ENCODE peak calls at places on chromosomes 13 and 19, in ten cellular contexts. One of them, this sample, is unnamed.

GRCh38 chr13:99800951-99801350 is 170.6 kb downstream of the ZIC5 start:
- DNase-seq in Peyer's patch: no peak
- DNase-seq in CD8-positive, alpha-beta T cell: no peak
- DNase-seq in fibroblast of lung: no peak
- DNase-seq in adrenal gland: no peak
- DNase-seq in AG10803: no peak
- DNase-seq in naive thymus-derived CD4-positive, alpha-beta T cell: no peak
- DNase-seq in pancreas: no peak
- DNase-seq in fibroblast of pulmonary artery: no peak
- DNase-seq in psoas muscle: no peak
- DNase-seq in this sample: no peak

GRCh38 chr13:34765446-34766180 is 176.5 kb upstream of the NBEA start:
- DNase-seq in CD8-positive, alpha-beta T cell: no peak
- DNase-seq in adrenal gland: no peak
- DNase-seq in pancreas: no peak
- DNase-seq in fibroblast of pulmonary artery: no peak
- DNase-seq in psoas muscle: no peak
- DNase-seq in AG10803: no peak
- DNase-seq in Peyer's patch: no peak
- DNase-seq in naive thymus-derived CD4-positive, alpha-beta T cell: no peak
- DNase-seq in fibroblast of lung: no peak
- DNase-seq in this sample: no peak

GRCh38 chr19:30936276-30936675 is 413.0 kb downstream of the TSHZ3 start:
- DNase-seq in fibroblast of pulmonary artery: no peak
- DNase-seq in pancreas: no peak
- DNase-seq in adrenal gland: no peak
- DNase-seq in psoas muscle: no peak
- DNase-seq in fibroblast of lung: no peak
- DNase-seq in CD8-positive, alpha-beta T cell: no peak
- DNase-seq in naive thymus-derived CD4-positive, alpha-beta T cell: no peak
- DNase-seq in AG10803: no peak
- DNase-seq in Peyer's patch: no peak
- DNase-seq in this sample: no peak

GRCh38 chr13:37701972-37702371 is 103.4 kb upstream of the POSTN start:
- DNase-seq in psoas muscle: no peak
- DNase-seq in fibroblast of lung: peak
- DNase-seq in pancreas: no peak
- DNase-seq in Peyer's patch: no peak
- DNase-seq in fibroblast of pulmonary artery: peak
- DNase-seq in adrenal gland: peak
- DNase-seq in naive thymus-derived CD4-positive, alpha-beta T cell: no peak
- DNase-seq in AG10803: peak
- DNase-seq in CD8-positive, alpha-beta T cell: no peak
- DNase-seq in this sample: no peak

GRCh38 chr19:18232540-18233223 is 6.4 kb upstream of the PDE4C start:
- DNase-seq in fibroblast of lung: no peak
- DNase-seq in Peyer's patch: no peak
- DNase-seq in CD8-positive, alpha-beta T cell: no peak
- DNase-seq in fibroblast of pulmonary artery: no peak
- DNase-seq in AG10803: no peak
- DNase-seq in pancreas: no peak
- DNase-seq in psoas muscle: no peak
- DNase-seq in naive thymus-derived CD4-positive, alpha-beta T cell: no peak
- DNase-seq in adrenal gland: no peak
- DNase-seq in this sample: no peak

GRCh38 chr13:72097568-72097967 is 230.6 kb upstream of the DACH1 start:
- DNase-seq in fibroblast of pulmonary artery: no peak
- DNase-seq in CD8-positive, alpha-beta T cell: no peak
- DNase-seq in fibroblast of lung: no peak
- DNase-seq in pancreas: no peak
- DNase-seq in AG10803: no peak
- DNase-seq in adrenal gland: no peak
- DNase-seq in Peyer's patch: no peak
- DNase-seq in psoas muscle: no peak
- DNase-seq in naive thymus-derived CD4-positive, alpha-beta T cell: no peak
- DNase-seq in this sample: no peak

GRCh38 chr13:22357132-22357531 is 686.3 kb downstream of the FGF9 start:
- DNase-seq in psoas muscle: no peak
- DNase-seq in naive thymus-derived CD4-positive, alpha-beta T cell: no peak
- DNase-seq in adrenal gland: no peak
- DNase-seq in CD8-positive, alpha-beta T cell: no peak
- DNase-seq in Peyer's patch: no peak
- DNase-seq in AG10803: peak
- DNase-seq in fibroblast of lung: peak
- DNase-seq in pancreas: no peak
- DNase-seq in fibroblast of pulmonary artery: no peak
- DNase-seq in this sample: no peak

GRCh38 chr13:100657881-100658315 is 16.7 kb downstream of the TMTC4 start:
- DNase-seq in naive thymus-derived CD4-positive, alpha-beta T cell: no peak
- DNase-seq in CD8-positive, alpha-beta T cell: no peak
- DNase-seq in pancreas: no peak
- DNase-seq in adrenal gland: no peak
- DNase-seq in fibroblast of lung: no peak
- DNase-seq in fibroblast of pulmonary artery: no peak
- DNase-seq in psoas muscle: no peak
- DNase-seq in Peyer's patch: no peak
- DNase-seq in AG10803: no peak
- DNase-seq in this sample: no peak

GRCh38 chr19:33486936-33487793 is 34.4 kb downstream of the PEPD start:
- DNase-seq in fibroblast of lung: no peak
- DNase-seq in fibroblast of pulmonary artery: no peak
- DNase-seq in CD8-positive, alpha-beta T cell: no peak
- DNase-seq in pancreas: peak
- DNase-seq in Peyer's patch: no peak
- DNase-seq in psoas muscle: peak
- DNase-seq in adrenal gland: no peak
- DNase-seq in AG10803: no peak
- DNase-seq in naive thymus-derived CD4-positive, alpha-beta T cell: no peak
- DNase-seq in this sample: peak

GRCh38 chr13:42992585-42993122 is 613 bp upstream of the EPSTI1 start:
- DNase-seq in naive thymus-derived CD4-positive, alpha-beta T cell: peak
- DNase-seq in pancreas: no peak
- DNase-seq in adrenal gland: no peak
- DNase-seq in fibroblast of lung: no peak
- DNase-seq in AG10803: no peak
- DNase-seq in CD8-positive, alpha-beta T cell: no peak
- DNase-seq in fibroblast of pulmonary artery: no peak
- DNase-seq in psoas muscle: no peak
- DNase-seq in Peyer's patch: no peak
- DNase-seq in this sample: no peak

GRCh38 chr13:22014469-22014868 is 343.6 kb downstream of the FGF9 start:
- DNase-seq in fibroblast of pulmonary artery: no peak
- DNase-seq in pancreas: no peak
- DNase-seq in AG10803: peak
- DNase-seq in CD8-positive, alpha-beta T cell: no peak
- DNase-seq in psoas muscle: no peak
- DNase-seq in Peyer's patch: no peak
- DNase-seq in adrenal gland: peak
- DNase-seq in naive thymus-derived CD4-positive, alpha-beta T cell: no peak
- DNase-seq in fibroblast of lung: no peak
- DNase-seq in this sample: no peak

GRCh38 chr13:95002968-95003813 is 290.8 kb upstream of the SOX21 start:
- DNase-seq in pancreas: peak
- DNase-seq in CD8-positive, alpha-beta T cell: no peak
- DNase-seq in AG10803: no peak
- DNase-seq in fibroblast of lung: no peak
- DNase-seq in fibroblast of pulmonary artery: no peak
- DNase-seq in Peyer's patch: no peak
- DNase-seq in naive thymus-derived CD4-positive, alpha-beta T cell: no peak
- DNase-seq in psoas muscle: no peak
- DNase-seq in adrenal gland: no peak
- DNase-seq in this sample: peak

GRCh38 chr19:7382694-7383093 is 34.0 kb downstream of the ARHGEF18 start:
- DNase-seq in Peyer's patch: no peak
- DNase-seq in adrenal gland: no peak
- DNase-seq in psoas muscle: no peak
- DNase-seq in fibroblast of lung: no peak
- DNase-seq in fibroblast of pulmonary artery: no peak
- DNase-seq in CD8-positive, alpha-beta T cell: no peak
- DNase-seq in naive thymus-derived CD4-positive, alpha-beta T cell: no peak
- DNase-seq in pancreas: no peak
- DNase-seq in AG10803: no peak
- DNase-seq in this sample: no peak

GRCh38 chr19:46373573-46374359 is 26.9 kb downstream of the PPP5C start:
- DNase-seq in naive thymus-derived CD4-positive, alpha-beta T cell: no peak
- DNase-seq in Peyer's patch: no peak
- DNase-seq in CD8-positive, alpha-beta T cell: no peak
- DNase-seq in fibroblast of pulmonary artery: peak
- DNase-seq in psoas muscle: peak
- DNase-seq in pancreas: peak
- DNase-seq in fibroblast of lung: no peak
- DNase-seq in AG10803: peak
- DNase-seq in adrenal gland: peak
- DNase-seq in this sample: peak

GRCh38 chr19:33447336-33448158 is 74.0 kb downstream of the CEBPG start:
- DNase-seq in AG10803: no peak
- DNase-seq in naive thymus-derived CD4-positive, alpha-beta T cell: no peak
- DNase-seq in Peyer's patch: no peak
- DNase-seq in fibroblast of pulmonary artery: no peak
- DNase-seq in fibroblast of lung: no peak
- DNase-seq in adrenal gland: no peak
- DNase-seq in CD8-positive, alpha-beta T cell: no peak
- DNase-seq in psoas muscle: peak
- DNase-seq in pancreas: peak
- DNase-seq in this sample: peak

GRCh38 chr19:15108845-15109767 is 1.9 kb downstream of the SYDE1 start:
- DNase-seq in AG10803: no peak
- DNase-seq in adrenal gland: no peak
- DNase-seq in CD8-positive, alpha-beta T cell: no peak
- DNase-seq in psoas muscle: no peak
- DNase-seq in Peyer's patch: no peak
- DNase-seq in naive thymus-derived CD4-positive, alpha-beta T cell: no peak
- DNase-seq in pancreas: no peak
- DNase-seq in fibroblast of pulmonary artery: no peak
- DNase-seq in fibroblast of lung: no peak
- DNase-seq in this sample: no peak
- H3K4me3 ChIP-seq in AG10803: peak
- H3K4me3 ChIP-seq in adrenal gland: peak
- H3K4me3 ChIP-seq in CD8-positive, alpha-beta T cell: no peak
- H3K4me3 ChIP-seq in psoas muscle: peak
- H3K4me3 ChIP-seq in Peyer's patch: no peak
- H3K4me3 ChIP-seq in naive thymus-derived CD4-positive, alpha-beta T cell: no peak
- H3K4me3 ChIP-seq in pancreas: no peak
- H3K4me3 ChIP-seq in fibroblast of pulmonary artery: peak
- H3K4me3 ChIP-seq in fibroblast of lung: peak
- H3K4me3 ChIP-seq in this sample: peak

DNA sequence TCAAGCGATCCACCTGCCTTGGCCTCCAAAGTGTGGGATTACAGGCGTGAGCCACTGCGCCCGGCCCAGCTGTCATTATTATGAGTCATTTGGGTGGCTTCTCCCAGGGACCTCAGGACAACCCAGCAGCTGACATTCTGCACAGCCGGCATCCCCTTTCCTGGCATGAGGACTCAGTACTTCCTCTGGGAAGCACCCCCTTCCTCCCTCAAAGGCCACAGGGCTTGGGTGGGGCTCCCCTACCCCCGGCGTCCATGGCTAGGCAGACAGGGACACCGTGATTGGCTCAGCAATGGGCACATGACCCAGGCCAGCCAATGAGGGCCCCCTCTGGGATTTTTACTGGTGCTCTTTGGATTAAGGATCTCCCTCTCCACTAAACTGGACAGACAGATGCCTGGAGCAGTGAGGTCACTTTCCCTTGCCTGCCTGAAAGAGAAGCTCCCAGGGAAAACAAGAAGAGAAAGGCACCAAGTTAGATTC is 6.0 kb downstream of the KANK2 start:
- DNase-seq in fibroblast of pulmonary artery: peak
- DNase-seq in CD8-positive, alpha-beta T cell: no peak
- DNase-seq in psoas muscle: peak
- DNase-seq in naive thymus-derived CD4-positive, alpha-beta T cell: no peak
- DNase-seq in Peyer's patch: no peak
- DNase-seq in adrenal gland: peak
- DNase-seq in fibroblast of lung: peak
- DNase-seq in AG10803: peak
- DNase-seq in pancreas: no peak
- DNase-seq in this sample: peak
- H3K4me3 ChIP-seq in fibroblast of pulmonary artery: no peak
- H3K4me3 ChIP-seq in CD8-positive, alpha-beta T cell: no peak
- H3K4me3 ChIP-seq in psoas muscle: no peak
- H3K4me3 ChIP-seq in naive thymus-derived CD4-positive, alpha-beta T cell: no peak
- H3K4me3 ChIP-seq in Peyer's patch: no peak
- H3K4me3 ChIP-seq in adrenal gland: no peak
- H3K4me3 ChIP-seq in fibroblast of lung: peak
- H3K4me3 ChIP-seq in AG10803: no peak
- H3K4me3 ChIP-seq in pancreas: no peak
- H3K4me3 ChIP-seq in this sample: no peak

GRCh38 chr13:113126265-113127150 is 3.9 kb downstream of the F10 start:
- DNase-seq in adrenal gland: no peak
- DNase-seq in fibroblast of lung: no peak
- DNase-seq in fibroblast of pulmonary artery: no peak
- DNase-seq in Peyer's patch: no peak
- DNase-seq in naive thymus-derived CD4-positive, alpha-beta T cell: no peak
- DNase-seq in CD8-positive, alpha-beta T cell: no peak
- DNase-seq in psoas muscle: no peak
- DNase-seq in AG10803: no peak
- DNase-seq in pancreas: no peak
- DNase-seq in this sample: no peak

GRCh38 chr13:113135281-113135760 is 12.7 kb downstream of the F10 start:
- DNase-seq in fibroblast of lung: no peak
- DNase-seq in Peyer's patch: no peak
- DNase-seq in naive thymus-derived CD4-positive, alpha-beta T cell: no peak
- DNase-seq in pancreas: no peak
- DNase-seq in fibroblast of pulmonary artery: no peak
- DNase-seq in adrenal gland: no peak
- DNase-seq in psoas muscle: no peak
- DNase-seq in CD8-positive, alpha-beta T cell: no peak
- DNase-seq in AG10803: no peak
- DNase-seq in this sample: no peak

GRCh38 chr13:113125506-113126264 is 3.1 kb downstream of the F10 start:
- DNase-seq in adrenal gland: no peak
- DNase-seq in fibroblast of lung: no peak
- DNase-seq in Peyer's patch: no peak
- DNase-seq in pancreas: no peak
- DNase-seq in AG10803: no peak
- DNase-seq in naive thymus-derived CD4-positive, alpha-beta T cell: no peak
- DNase-seq in CD8-positive, alpha-beta T cell: no peak
- DNase-seq in fibroblast of pulmonary artery: no peak
- DNase-seq in psoas muscle: no peak
- DNase-seq in this sample: peak

GRCh38 chr13:113129480-113129879 is 6.9 kb downstream of the F10 start:
- DNase-seq in CD8-positive, alpha-beta T cell: no peak
- DNase-seq in fibroblast of lung: no peak
- DNase-seq in AG10803: no peak
- DNase-seq in fibroblast of pulmonary artery: no peak
- DNase-seq in Peyer's patch: no peak
- DNase-seq in naive thymus-derived CD4-positive, alpha-beta T cell: no peak
- DNase-seq in pancreas: no peak
- DNase-seq in adrenal gland: no peak
- DNase-seq in psoas muscle: no peak
- DNase-seq in this sample: no peak

GRCh38 chr13:113129921-113130750 is 7.5 kb downstream of the F10 start:
- DNase-seq in psoas muscle: peak
- DNase-seq in Peyer's patch: no peak
- DNase-seq in fibroblast of pulmonary artery: peak
- DNase-seq in naive thymus-derived CD4-positive, alpha-beta T cell: no peak
- DNase-seq in AG10803: no peak
- DNase-seq in fibroblast of lung: peak
- DNase-seq in adrenal gland: no peak
- DNase-seq in pancreas: no peak
- DNase-seq in CD8-positive, alpha-beta T cell: no peak
- DNase-seq in this sample: peak
- H3K4me3 ChIP-seq in psoas muscle: peak
- H3K4me3 ChIP-seq in Peyer's patch: no peak
- H3K4me3 ChIP-seq in fibroblast of pulmonary artery: peak
- H3K4me3 ChIP-seq in naive thymus-derived CD4-positive, alpha-beta T cell: peak
- H3K4me3 ChIP-seq in AG10803: no peak
- H3K4me3 ChIP-seq in fibroblast of lung: no peak
- H3K4me3 ChIP-seq in adrenal gland: peak
- H3K4me3 ChIP-seq in pancreas: peak
- H3K4me3 ChIP-seq in CD8-positive, alpha-beta T cell: peak
- H3K4me3 ChIP-seq in this sample: peak

GRCh38 chr13:97198753-97199152 is 23.4 kb upstream of the MBNL2 start:
- DNase-seq in adrenal gland: no peak
- DNase-seq in psoas muscle: no peak
- DNase-seq in Peyer's patch: no peak
- DNase-seq in CD8-positive, alpha-beta T cell: no peak
- DNase-seq in pancreas: no peak
- DNase-seq in fibroblast of lung: no peak
- DNase-seq in fibroblast of pulmonary artery: no peak
- DNase-seq in AG10803: no peak
- DNase-seq in naive thymus-derived CD4-positive, alpha-beta T cell: no peak
- DNase-seq in this sample: no peak
- H3K4me3 ChIP-seq in adrenal gland: no peak
- H3K4me3 ChIP-seq in psoas muscle: no peak
- H3K4me3 ChIP-seq in Peyer's patch: no peak
- H3K4me3 ChIP-seq in CD8-positive, alpha-beta T cell: no peak
- H3K4me3 ChIP-seq in pancreas: no peak
- H3K4me3 ChIP-seq in fibroblast of lung: no peak
- H3K4me3 ChIP-seq in fibroblast of pulmonary artery: no peak
- H3K4me3 ChIP-seq in AG10803: no peak
- H3K4me3 ChIP-seq in naive thymus-derived CD4-positive, alpha-beta T cell: no peak
- H3K4me3 ChIP-seq in this sample: no peak

This sample was measured in left lung.